ENCODE peak calls at places on chromosomes 2 and 18, in ten cellular contexts. X is hippocampal formation; C is stimulated activated CD4-positive, alpha-beta T cell treated with anti-CD3 and anti-CD28 coated beads, Interleukin-15, amount 100 ng/mL, for 24 hours; L is EL; K is non-pigmented ciliary epithelial cell; Z is T-helper 17 cell; R is effector CD4-positive, alpha-beta T cell; F is stimulated activated CD8-positive, alpha-beta memory T cell treated with anti-CD3 and anti-CD28 coated beads, Interleukin-15, amount 100 ng/mL, for 24 hours; P is cardiac septum; D is AG04450. V is an unnamed sample.

GRCh38 chr18:42773870-42774269 is 341.6 kb downstream of the RIT2 start:
- DNase-seq in R (no peak), X (no peak), K (no peak), F (no peak), L (no peak), P (no peak), C (no peak), Z (no peak), D (no peak), V (no peak)

GRCh38 chr2:189444322-189444721 is 3.0 kb downstream of the WDR75 start:
- DNase-seq in P (no peak), L (peak), F (no peak), C (peak), X (no peak), D (no peak), R (no peak), Z (no peak), K (no peak), V (no peak)

GRCh38 chr18:79374408-79375171 is 21.1 kb upstream of the NFATC1 start:
- DNase-seq in Z (no peak), D (no peak), K (no peak), F (no peak), C (no peak), X (no peak), P (peak), L (no peak), R (no peak), V (no peak)

GRCh38 chr2:138182913-138183312 is 218.6 kb downstream of the HNMT start:
- DNase-seq in R (no peak), K (no peak), L (no peak), P (no peak), X (no peak), D (no peak), F (no peak), Z (no peak), C (no peak), V (no peak)

GRCh38 chr2:159208449-159208848 is 78.1 kb downstream of the WDSUB1 start:
- DNase-seq in D (no peak), X (no peak), L (no peak), R (no peak), F (no peak), P (no peak), C (no peak), K (no peak), Z (no peak), V (no peak)

GRCh38 chr2:127052068-127052770 is 54.7 kb downstream of the BIN1 start:
- DNase-seq in F (no peak), X (no peak), C (no peak), D (no peak), Z (no peak), P (peak), K (no peak), R (no peak), L (no peak), V (no peak)

GRCh38 chr2:29296585-29296984 is 181.4 kb downstream of the CLIP4 start:
- DNase-seq in P (no peak), C (no peak), R (no peak), L (no peak), F (no peak), K (no peak), D (no peak), Z (no peak), X (no peak), V (no peak)

GRCh38 chr2:111032721-111033532 is 87.8 kb upstream of the BCL2L11 start:
- DNase-seq in F (no peak), K (no peak), X (no peak), P (peak), Z (no peak), D (no peak), L (peak), C (no peak), R (no peak), V (no peak)

GRCh38 chr2:27494284-27494943 is 586 bp downstream of the FNDC4 start:
- DNase-seq in F (no peak), L (peak), K (peak), C (peak), R (no peak), D (no peak), X (no peak), P (no peak), Z (no peak), V (no peak)

GRCh38 chr2:218876562-218877219 is 4.0 kb upstream of the WNT10A start:
- DNase-seq in P (no peak), R (peak), D (no peak), L (peak), F (no peak), K (no peak), Z (peak), C (peak), X (peak), V (peak)

GRCh38 chr18:12239426-12239825 is 14.7 kb upstream of the CIDEA start:
- DNase-seq in X (no peak), P (no peak), Z (no peak), L (peak), D (no peak), F (no peak), K (no peak), R (no peak), C (no peak), V (no peak)

GRCh38 chr2:231576465-231576864 is 16.2 kb upstream of the TEX44 start:
- DNase-seq in K (no peak), D (no peak), C (no peak), R (no peak), P (no peak), X (no peak), L (no peak), F (no peak), Z (no peak), V (no peak)

GRCh38 chr2:210617732-210618330 is 61.4 kb downstream of the CPS1 start:
- DNase-seq in K (no peak), Z (no peak), L (peak), P (no peak), C (no peak), X (peak), F (no peak), R (no peak), D (no peak), V (no peak)

GRCh38 chr2:230444832-230445231 is 28.8 kb downstream of the SP100 start:
- DNase-seq in Z (no peak), K (no peak), D (no peak), R (no peak), F (no peak), X (no peak), P (no peak), L (no peak), C (no peak), V (no peak)

GRCh38 chr2:43210467-43211303 is 15.7 kb downstream of the ZFP36L2 start:
- DNase-seq in F (no peak), Z (no peak), P (peak), D (peak), K (no peak), C (peak), X (no peak), L (peak), R (no peak), V (peak)

GRCh38 chr2:202051499-202052161 is 18.0 kb downstream of the FZD7 start:
- DNase-seq in D (no peak), F (no peak), L (peak), X (peak), Z (no peak), K (no peak), P (no peak), C (no peak), R (no peak), V (no peak)

GRCh38 chr2:224017976-224018375 is 21.1 kb downstream of the SERPINE2 start:
- DNase-seq in F (no peak), C (no peak), P (no peak), K (no peak), L (no peak), X (no peak), D (no peak), Z (no peak), R (no peak), V (no peak)

GRCh38 chr2:86426271-86426670 is 14.9 kb upstream of the KDM3A start:
- DNase-seq in F (no peak), D (no peak), Z (no peak), R (no peak), X (no peak), P (no peak), C (no peak), L (no peak), K (no peak), V (no peak)

GRCh38 chr2:230418341-230419016 is 2.5 kb downstream of the SP100 start:
- DNase-seq in X (no peak), F (no peak), Z (no peak), R (no peak), L (peak), D (no peak), C (no peak), K (no peak), P (no peak), V (no peak)

GRCh38 chr2:28377984-28378678 is 14.5 kb upstream of the FOSL2 start:
- DNase-seq in K (no peak), D (no peak), P (no peak), R (no peak), F (no peak), C (no peak), L (no peak), Z (no peak), X (no peak), V (no peak)

GRCh38 chr2:39851691-39852110 is 72.6 kb upstream of the THUMPD2 start:
- DNase-seq in C (no peak), F (no peak), D (peak), X (no peak), L (peak), K (peak), R (no peak), Z (no peak), P (no peak), V (no peak)

GRCh38 chr2:98975611-98976010 is 39.6 kb upstream of the CRACDL start:
- DNase-seq in K (no peak), C (no peak), D (no peak), X (no peak), R (no peak), Z (no peak), P (no peak), L (no peak), F (no peak), V (no peak)